ENCODE peak calls at places on chromosomes 1 and 21, in ten cellular contexts. E is uterus, D is lower leg skin, U is BJ, Q is cardiac fibroblast, V is dorsolateral prefrontal cortex, W is transverse colon, L is A549, B is GM06990, C is GM12865. A is an unnamed sample.

GRCh38 chr1:245807954-245808719 is 653.4 kb downstream of the KIF26B start:
- DNase-seq in E (no peak), D (no peak), B (peak), C (peak), W (no peak), Q (no peak), L (no peak), V (no peak), U (no peak), A (no peak)

GRCh38 chr1:47340227-47340626 is 6.6 kb downstream of the CMPK1 start:
- DNase-seq in U (no peak), B (no peak), C (no peak), D (no peak), W (no peak), Q (no peak), V (no peak), L (no peak), E (no peak), A (no peak)

GRCh38 chr1:22143065-22143514 is at the start of gene WNT4:
- DNase-seq in E (no peak), V (no peak), U (no peak), W (peak), L (no peak), B (no peak), D (no peak), Q (no peak), C (peak), A (no peak)

GRCh38 chr1:70963374-70963773 is 84.2 kb downstream of the PTGER3 start:
- DNase-seq in C (peak), U (no peak), V (no peak), E (no peak), W (no peak), D (no peak), B (no peak), Q (no peak), L (no peak), A (no peak)

GRCh38 chr1:56516539-56517252 is 62.7 kb downstream of the PLPP3 start:
- DNase-seq in V (no peak), U (peak), L (no peak), W (peak), C (peak), E (no peak), B (peak), Q (peak), D (no peak), A (peak)

GRCh38 chr1:94734963-94735899 is 84.9 kb upstream of the SLC44A3 start:
- DNase-seq in D (no peak), B (no peak), E (peak), Q (peak), V (no peak), C (no peak), U (peak), L (no peak), W (peak), A (no peak)

GRCh38 chr1:111752186-111752585 is 3.5 kb upstream of the DDX20 start:
- DNase-seq in L (no peak), V (no peak), C (no peak), U (no peak), D (no peak), W (no peak), Q (no peak), B (no peak), E (no peak), A (no peak)

GRCh38 chr1:207619833-207620572 is 24.9 kb upstream of the CR1L start:
- DNase-seq in C (peak), L (peak), Q (peak), U (no peak), W (no peak), D (no peak), V (no peak), B (no peak), E (no peak), A (peak)

GRCh38 chr1:33578557-33579448 is 106.4 kb downstream of the ZSCAN20 start:
- DNase-seq in Q (no peak), U (no peak), L (no peak), C (no peak), W (no peak), E (no peak), B (no peak), V (no peak), D (no peak), A (no peak)

GRCh38 chr1:15188145-15188544 is 34.6 kb downstream of the TMEM51 start:
- DNase-seq in Q (no peak), L (no peak), W (no peak), E (no peak), C (no peak), U (no peak), B (no peak), V (no peak), D (no peak), A (no peak)

GRCh38 chr1:1270813-1271212 is 2.8 kb downstream of the UBE2J2 start:
- DNase-seq in Q (peak), W (no peak), V (no peak), B (no peak), U (no peak), E (no peak), L (no peak), C (no peak), D (no peak), A (no peak)

GRCh38 chr21:16533692-16534407 is 804.1 kb downstream of the USP25 start:
- DNase-seq in L (no peak), B (no peak), W (no peak), E (no peak), Q (no peak), C (no peak), U (no peak), D (no peak), V (peak), A (no peak)

GRCh38 chr1:240967070-240967724 is 355.2 kb upstream of the GREM2 start:
- DNase-seq in Q (peak), U (no peak), V (no peak), D (no peak), W (no peak), E (no peak), C (no peak), L (peak), B (no peak), A (no peak)

GRCh38 chr1:89598450-89599331 is 34.2 kb upstream of the LRRC8C start:
- DNase-seq in D (no peak), B (no peak), U (no peak), V (no peak), W (no peak), L (peak), E (no peak), Q (peak), C (peak), A (no peak)

GRCh38 chr1:207848234-207848633 is 62.7 kb downstream of the CD34 start:
- DNase-seq in E (peak), D (peak), W (peak), V (no peak), C (peak), B (no peak), U (no peak), Q (peak), L (peak), A (peak)

GRCh38 chr1:87989346-87989745 is 660.7 kb downstream of the LMO4 start:
- DNase-seq in D (no peak), Q (no peak), L (peak), E (no peak), B (no peak), W (no peak), U (no peak), C (no peak), V (no peak), A (no peak)

GRCh38 chr1:8358241-8358896 is 40.5 kb downstream of the SLC45A1 start:
- DNase-seq in E (no peak), Q (no peak), B (no peak), V (no peak), U (no peak), C (no peak), D (peak), L (no peak), W (no peak), A (no peak)

GRCh38 chr21:34762761-34763160 is 94.0 kb downstream of the CLIC6 start:
- DNase-seq in Q (peak), D (no peak), V (no peak), E (no peak), L (no peak), B (no peak), C (no peak), W (no peak), U (no peak), A (no peak)

GRCh38 chr1:112461200-112461871 is 47.4 kb upstream of the WNT2B start:
- DNase-seq in U (no peak), B (no peak), E (no peak), L (no peak), Q (peak), W (no peak), V (no peak), D (no peak), C (no peak), A (no peak)

GRCh38 chr1:117106478-117106877 is 15.1 kb downstream of the TRIM45 start:
- DNase-seq in D (no peak), W (no peak), E (no peak), U (no peak), V (no peak), B (no peak), C (no peak), Q (peak), L (no peak), A (no peak)

GRCh38 chr1:8226747-8227146 is 91.2 kb upstream of the SLC45A1 start:
- DNase-seq in E (no peak), D (no peak), C (no peak), L (no peak), V (no peak), U (no peak), Q (no peak), W (no peak), B (no peak), A (no peak)

GRCh38 chr1:232226197-232226681 is 403.7 kb downstream of the SIPA1L2 start:
- DNase-seq in U (peak), V (no peak), Q (peak), W (no peak), E (no peak), D (no peak), L (no peak), C (peak), B (no peak), A (peak)
- H3K4me3 ChIP-seq in U (no peak), V (no peak), Q (no peak), W (no peak), E (no peak), D (no peak), L (no peak), C (no peak), B (no peak), A (no peak)

DNA sequence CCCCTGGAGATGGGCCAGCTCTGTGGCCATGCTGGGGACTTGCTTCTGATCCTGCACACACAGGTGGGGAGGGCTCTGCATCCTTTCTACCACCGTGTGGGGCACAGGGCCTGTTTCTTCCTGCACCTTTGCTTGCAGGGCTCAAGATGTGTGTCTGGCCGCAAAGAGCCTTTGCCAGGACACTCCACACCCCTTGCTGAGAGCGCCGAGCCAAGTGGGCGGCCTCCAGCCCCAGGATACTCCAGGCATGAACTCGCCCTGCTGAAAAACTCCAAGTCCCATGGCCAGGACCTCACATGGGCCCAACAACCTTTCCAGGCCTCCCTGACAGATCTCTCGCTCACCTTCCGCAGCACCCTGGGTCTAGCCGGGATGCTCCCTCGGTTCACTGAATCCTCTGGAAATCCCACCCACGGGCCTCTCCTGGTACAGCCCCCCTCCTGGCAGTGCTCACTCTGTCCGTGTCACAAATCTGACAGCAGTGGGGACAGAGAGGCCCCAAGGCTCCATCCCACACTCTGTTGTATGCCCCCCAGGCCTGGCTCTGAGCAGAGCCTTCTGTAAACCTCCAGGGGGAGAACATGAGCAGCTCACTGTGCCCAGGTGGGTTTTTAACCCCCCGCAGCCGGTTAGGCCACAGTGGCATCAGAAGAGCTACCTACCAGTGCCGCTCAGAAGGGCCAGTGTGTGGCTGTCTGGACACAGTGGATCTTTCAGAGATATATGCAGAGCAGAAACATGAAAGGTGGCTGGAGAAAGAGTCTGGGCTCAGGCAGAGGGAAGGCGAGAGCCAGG is 11.8 kb upstream of the GPR153 start:
- DNase-seq in D (no peak), C (no peak), U (no peak), B (no peak), W (no peak), L (no peak), V (no peak), Q (no peak), E (no peak), A (no peak)
- TF ChIP-seq CTCF in D (no peak), C (no peak), U (peak), B (no peak), W (no peak), L (no peak), V (no peak), Q (no peak), E (no peak), A (no peak)

GRCh38 chr1:161382214-161383019 is 14.7 kb upstream of the CFAP126 start:
- DNase-seq in C (peak), U (peak), B (no peak), Q (peak), E (peak), D (no peak), L (peak), W (no peak), V (no peak), A (peak)
- H3K4me3 ChIP-seq in C (no peak), U (no peak), B (no peak), Q (peak), E (no peak), D (no peak), L (no peak), W (no peak), V (no peak), A (peak)

GRCh38 chr1:204503122-204503912 is 8.7 kb upstream of the PIK3C2B start:
- DNase-seq in C (peak), U (no peak), V (no peak), L (peak), E (no peak), D (no peak), B (no peak), W (no peak), Q (peak), A (no peak)
- TF ChIP-seq CTCF in C (peak), U (peak), V (peak), L (peak), E (peak), D (no peak), B (peak), W (peak), Q (peak), A (peak)